ENCODE peak calls at places on chromosomes 13 and 19, in four cellular contexts. S is fibroblast of lung, P is neuronal stem cell, H is mesendoderm. U is an unnamed sample.

GRCh38 chr19:17300992-17301585 is 2.1 kb downstream of the ABHD8 start:
- DNase-seq in S (no peak), P (no peak), H (no peak), U (no peak)

GRCh38 chr13:40762849-40763248 is 8.1 kb downstream of the MRPS31 start:
- DNase-seq in S (peak), P (no peak), H (no peak), U (no peak)

GRCh38 chr19:4386038-4386782 is 14.1 kb downstream of the SH3GL1 start:
- DNase-seq in S (no peak), P (no peak), H (no peak), U (no peak)

GRCh38 chr13:45412274-45413049 is 5.7 kb downstream of the SLC25A30 start:
- DNase-seq in S (peak), P (no peak), H (no peak), U (no peak)

GRCh38 chr13:45200701-45201230 is at the start of gene KCTD4:
- DNase-seq in S (peak), P (no peak), H (no peak), U (no peak)

GRCh38 chr19:33468361-33469170 is 53.0 kb downstream of the PEPD start:
- DNase-seq in S (peak), P (no peak), H (peak), U (no peak)

GRCh38 chr13:75236774-75237173 is 245.2 kb downstream of the TBC1D4 start:
- DNase-seq in S (peak), P (no peak), H (no peak), U (no peak)

GRCh38 chr13:22062478-22063205 is 391.8 kb downstream of the FGF9 start:
- DNase-seq in S (no peak), P (no peak), H (no peak), U (no peak)

GRCh38 chr13:40640845-40641458 is 25.5 kb downstream of the FOXO1 start:
- DNase-seq in S (no peak), P (no peak), H (no peak), U (no peak)

GRCh38 chr13:87128006-87128405 is 543.2 kb upstream of the SLITRK5 start:
- DNase-seq in S (peak), P (peak), H (peak), U (no peak)

GRCh38 chr13:98664047-98664446 is 87.1 kb upstream of the STK24 start:
- DNase-seq in S (peak), P (no peak), H (peak), U (no peak)

GRCh38 chr13:101181076-101181685 is 235.1 kb downstream of the NALCN start:
- DNase-seq in S (peak), P (no peak), H (no peak), U (no peak)

GRCh38 chr13:111114362-111115050 is 604 bp upstream of the ARHGEF7 start:
- DNase-seq in S (peak), P (peak), H (peak), U (no peak)

GRCh38 chr19:11694533-11695439 is 44.0 kb downstream of the ZNF823 start:
- DNase-seq in S (peak), P (peak), H (peak), U (peak)

GRCh38 chr19:38713865-38714264 is 30.4 kb downstream of the CAPN12 start:
- DNase-seq in S (no peak), P (no peak), H (no peak), U (no peak)

GRCh38 chr13:85806553-85807175 is 7.4 kb upstream of the SLITRK6 start:
- DNase-seq in S (peak), P (peak), H (peak), U (peak)

GRCh38 chr19:7973883-7974282 is 30.4 kb upstream of the TIMM44 start:
- DNase-seq in S (no peak), P (no peak), H (no peak), U (no peak)

GRCh38 chr19:7976461-7976860 is 29.0 kb downstream of the ELAVL1 start:
- DNase-seq in S (no peak), P (no peak), H (no peak), U (no peak)

GRCh38 chr19:7977021-7977722 is 28.3 kb downstream of the ELAVL1 start:
- DNase-seq in S (no peak), P (no peak), H (no peak), U (no peak)

GRCh38 chr19:7977723-7978040 is 27.8 kb downstream of the ELAVL1 start:
- DNase-seq in S (no peak), P (no peak), H (no peak), U (no peak)

DNA sequence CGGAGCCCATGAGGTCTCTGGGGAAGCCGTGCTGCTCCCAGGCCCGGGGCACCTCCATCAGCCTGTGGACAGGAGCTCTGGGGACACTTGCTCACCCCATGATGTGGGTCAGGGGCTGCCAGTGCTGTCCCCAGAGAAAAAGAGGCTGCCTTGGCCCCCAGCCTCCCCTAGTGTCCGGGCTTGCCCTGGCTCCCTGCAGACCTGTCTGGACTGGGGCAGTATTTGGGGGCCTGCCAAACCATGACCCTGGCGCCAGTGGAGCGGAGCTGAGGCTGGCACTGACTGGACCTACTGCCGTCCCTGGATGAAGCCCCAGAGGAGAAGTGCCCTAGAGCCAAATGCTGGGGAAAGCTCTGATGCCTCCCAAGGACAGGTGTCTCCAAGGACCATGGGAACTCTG is 30.4 kb downstream of the ELAVL1 start:
- DNase-seq in S (no peak), P (no peak), H (no peak), U (no peak)
- H3K27ac ChIP-seq in S (no peak), P (no peak), H (no peak), U (no peak)

GRCh38 chr13:48233886-48234488 is 981 bp downstream of the ITM2B start:
- DNase-seq in S (peak), P (no peak), H (peak), U (peak)

GRCh38 chr13:48236528-48237353 is 3.7 kb downstream of the ITM2B start:
- DNase-seq in S (no peak), P (no peak), H (peak), U (no peak)

GRCh38 chr13:48234652-48235099 is 1.7 kb downstream of the ITM2B start:
- DNase-seq in S (no peak), P (no peak), H (peak), U (no peak)

GRCh38 chr13:48235100-48235813 is 2.3 kb downstream of the ITM2B start:
- DNase-seq in S (peak), P (no peak), H (peak), U (peak)

GRCh38 chr13:48235814-48236135 is 2.8 kb downstream of the ITM2B start:
- DNase-seq in S (no peak), P (no peak), H (no peak), U (no peak)
- H3K9ac ChIP-seq in S (no peak), P (no peak), H (no peak), U (peak)

GRCh38 chr13:89806594-89806993 is 1540.9 kb upstream of the MIR17HG start:
- DNase-seq in S (no peak), P (no peak), H (no peak), U (no peak)

GRCh38 chr13:89803839-89804238 is 1543.6 kb upstream of the MIR17HG start:
- DNase-seq in S (no peak), P (no peak), H (no peak), U (no peak)
- H3K4me3 ChIP-seq in S (no peak), P (no peak), H (no peak), U (no peak)

GRCh38 chr19:47615714-47616113 is 6.8 kb downstream of the BICRA start:
- DNase-seq in S (no peak), P (no peak), H (no peak), U (no peak)
- H3K27ac ChIP-seq in S (no peak), P (no peak), H (no peak), U (no peak)

GRCh38 chr19:1066748-1067340 is at the start of gene ARHGAP45:
- DNase-seq in S (no peak), P (no peak), H (peak), U (no peak)
- H3K9ac ChIP-seq in S (no peak), P (peak), H (peak), U (peak)